ENCODE peak calls at places on chromosomes 7 and 10, in nine cellular contexts. One of them, this sample, is unnamed.

GRCh38 chr10:51341216-51341615 is 266.9 kb downstream of the PRKG1 start:
- DNase-seq in ureter: no peak
- DNase-seq in astrocyte: peak
- DNase-seq in activated naive CD4-positive, alpha-beta T cell: no peak
- DNase-seq in GM12891: no peak
- DNase-seq in hippocampal formation: no peak
- DNase-seq in stimulated activated CD4-positive, alpha-beta T cell treated with anti-CD3 and anti-CD28 coated beads, Interleukin-1b, Interleukin-23, amount 100 ng/mL, for 48 hours: no peak
- DNase-seq in aorta: no peak
- DNase-seq in endothelial cell: no peak
- DNase-seq in this sample: no peak

GRCh38 chr7:151062399-151063211 is 3.2 kb downstream of the SLC4A2 start:
- DNase-seq in ureter: no peak
- DNase-seq in astrocyte: peak
- DNase-seq in activated naive CD4-positive, alpha-beta T cell: no peak
- DNase-seq in GM12891: no peak
- DNase-seq in hippocampal formation: no peak
- DNase-seq in stimulated activated CD4-positive, alpha-beta T cell treated with anti-CD3 and anti-CD28 coated beads, Interleukin-1b, Interleukin-23, amount 100 ng/mL, for 48 hours: no peak
- DNase-seq in aorta: peak
- DNase-seq in endothelial cell: peak
- DNase-seq in this sample: no peak

GRCh38 chr7:140237390-140237789 is 60.6 kb upstream of the KDM7A start:
- DNase-seq in ureter: no peak
- DNase-seq in astrocyte: no peak
- DNase-seq in activated naive CD4-positive, alpha-beta T cell: no peak
- DNase-seq in GM12891: no peak
- DNase-seq in hippocampal formation: no peak
- DNase-seq in stimulated activated CD4-positive, alpha-beta T cell treated with anti-CD3 and anti-CD28 coated beads, Interleukin-1b, Interleukin-23, amount 100 ng/mL, for 48 hours: no peak
- DNase-seq in aorta: no peak
- DNase-seq in endothelial cell: no peak
- DNase-seq in this sample: no peak

GRCh38 chr10:86684305-86684704 is 16.0 kb downstream of the LDB3 start:
- DNase-seq in ureter: peak
- DNase-seq in astrocyte: no peak
- DNase-seq in activated naive CD4-positive, alpha-beta T cell: no peak
- DNase-seq in GM12891: no peak
- DNase-seq in hippocampal formation: no peak
- DNase-seq in stimulated activated CD4-positive, alpha-beta T cell treated with anti-CD3 and anti-CD28 coated beads, Interleukin-1b, Interleukin-23, amount 100 ng/mL, for 48 hours: no peak
- DNase-seq in aorta: peak
- DNase-seq in endothelial cell: peak
- DNase-seq in this sample: no peak

GRCh38 chr7:1641661-1642260 is 28.3 kb upstream of the ELFN1 start:
- DNase-seq in ureter: no peak
- DNase-seq in astrocyte: no peak
- DNase-seq in activated naive CD4-positive, alpha-beta T cell: no peak
- DNase-seq in GM12891: no peak
- DNase-seq in hippocampal formation: no peak
- DNase-seq in stimulated activated CD4-positive, alpha-beta T cell treated with anti-CD3 and anti-CD28 coated beads, Interleukin-1b, Interleukin-23, amount 100 ng/mL, for 48 hours: no peak
- DNase-seq in aorta: no peak
- DNase-seq in endothelial cell: no peak
- DNase-seq in this sample: no peak

GRCh38 chr7:92809397-92810241 is 26.8 kb downstream of the CDK6 start:
- DNase-seq in ureter: peak
- DNase-seq in astrocyte: peak
- DNase-seq in activated naive CD4-positive, alpha-beta T cell: no peak
- DNase-seq in GM12891: no peak
- DNase-seq in hippocampal formation: no peak
- DNase-seq in stimulated activated CD4-positive, alpha-beta T cell treated with anti-CD3 and anti-CD28 coated beads, Interleukin-1b, Interleukin-23, amount 100 ng/mL, for 48 hours: peak
- DNase-seq in aorta: no peak
- DNase-seq in endothelial cell: peak
- DNase-seq in this sample: peak

GRCh38 chr10:18400911-18401260 is 250.5 kb downstream of the NSUN6 start:
- DNase-seq in ureter: no peak
- DNase-seq in astrocyte: no peak
- DNase-seq in activated naive CD4-positive, alpha-beta T cell: no peak
- DNase-seq in GM12891: no peak
- DNase-seq in hippocampal formation: no peak
- DNase-seq in stimulated activated CD4-positive, alpha-beta T cell treated with anti-CD3 and anti-CD28 coated beads, Interleukin-1b, Interleukin-23, amount 100 ng/mL, for 48 hours: no peak
- DNase-seq in aorta: no peak
- DNase-seq in endothelial cell: peak
- DNase-seq in this sample: no peak

GRCh38 chr7:41581041-41581440 is 121.8 kb downstream of the INHBA start:
- DNase-seq in ureter: no peak
- DNase-seq in astrocyte: peak
- DNase-seq in activated naive CD4-positive, alpha-beta T cell: no peak
- DNase-seq in GM12891: no peak
- DNase-seq in hippocampal formation: no peak
- DNase-seq in stimulated activated CD4-positive, alpha-beta T cell treated with anti-CD3 and anti-CD28 coated beads, Interleukin-1b, Interleukin-23, amount 100 ng/mL, for 48 hours: no peak
- DNase-seq in aorta: no peak
- DNase-seq in endothelial cell: no peak
- DNase-seq in this sample: no peak

GRCh38 chr7:1086588-1087461 is 1.1 kb upstream of the GPER1 start:
- DNase-seq in ureter: peak
- DNase-seq in astrocyte: peak
- DNase-seq in activated naive CD4-positive, alpha-beta T cell: peak
- DNase-seq in GM12891: peak
- DNase-seq in hippocampal formation: no peak
- DNase-seq in stimulated activated CD4-positive, alpha-beta T cell treated with anti-CD3 and anti-CD28 coated beads, Interleukin-1b, Interleukin-23, amount 100 ng/mL, for 48 hours: peak
- DNase-seq in aorta: peak
- DNase-seq in endothelial cell: peak
- DNase-seq in this sample: peak

GRCh38 chr10:101064415-101065030 is 2.7 kb downstream of the KAZALD1 start:
- DNase-seq in ureter: no peak
- DNase-seq in astrocyte: no peak
- DNase-seq in activated naive CD4-positive, alpha-beta T cell: no peak
- DNase-seq in GM12891: no peak
- DNase-seq in hippocampal formation: no peak
- DNase-seq in stimulated activated CD4-positive, alpha-beta T cell treated with anti-CD3 and anti-CD28 coated beads, Interleukin-1b, Interleukin-23, amount 100 ng/mL, for 48 hours: no peak
- DNase-seq in aorta: no peak
- DNase-seq in endothelial cell: no peak
- DNase-seq in this sample: no peak

GRCh38 chr10:28959850-28960501 is 282.7 kb downstream of the BAMBI start:
- DNase-seq in ureter: no peak
- DNase-seq in astrocyte: no peak
- DNase-seq in activated naive CD4-positive, alpha-beta T cell: no peak
- DNase-seq in GM12891: no peak
- DNase-seq in hippocampal formation: no peak
- DNase-seq in stimulated activated CD4-positive, alpha-beta T cell treated with anti-CD3 and anti-CD28 coated beads, Interleukin-1b, Interleukin-23, amount 100 ng/mL, for 48 hours: no peak
- DNase-seq in aorta: no peak
- DNase-seq in endothelial cell: no peak
- DNase-seq in this sample: no peak

GRCh38 chr10:5692476-5693358 is 8.1 kb downstream of the TASOR2 start:
- DNase-seq in ureter: no peak
- DNase-seq in astrocyte: peak
- DNase-seq in activated naive CD4-positive, alpha-beta T cell: peak
- DNase-seq in GM12891: peak
- DNase-seq in hippocampal formation: peak
- DNase-seq in stimulated activated CD4-positive, alpha-beta T cell treated with anti-CD3 and anti-CD28 coated beads, Interleukin-1b, Interleukin-23, amount 100 ng/mL, for 48 hours: peak
- DNase-seq in aorta: peak
- DNase-seq in endothelial cell: peak
- DNase-seq in this sample: peak

GRCh38 chr10:133248334-133248715 is 10.7 kb downstream of the VENTX start:
- DNase-seq in ureter: no peak
- DNase-seq in astrocyte: no peak
- DNase-seq in activated naive CD4-positive, alpha-beta T cell: no peak
- DNase-seq in GM12891: no peak
- DNase-seq in hippocampal formation: no peak
- DNase-seq in stimulated activated CD4-positive, alpha-beta T cell treated with anti-CD3 and anti-CD28 coated beads, Interleukin-1b, Interleukin-23, amount 100 ng/mL, for 48 hours: no peak
- DNase-seq in aorta: no peak
- DNase-seq in endothelial cell: no peak
- DNase-seq in this sample: no peak

GRCh38 chr10:78199019-78199418 is 165.4 kb downstream of the RPS24 start:
- DNase-seq in ureter: no peak
- DNase-seq in astrocyte: no peak
- DNase-seq in activated naive CD4-positive, alpha-beta T cell: no peak
- DNase-seq in GM12891: no peak
- DNase-seq in hippocampal formation: no peak
- DNase-seq in stimulated activated CD4-positive, alpha-beta T cell treated with anti-CD3 and anti-CD28 coated beads, Interleukin-1b, Interleukin-23, amount 100 ng/mL, for 48 hours: no peak
- DNase-seq in aorta: no peak
- DNase-seq in endothelial cell: no peak
- DNase-seq in this sample: no peak

GRCh38 chr7:74173491-74173865 is 678 bp upstream of the EIF4H start:
- DNase-seq in ureter: no peak
- DNase-seq in astrocyte: no peak
- DNase-seq in activated naive CD4-positive, alpha-beta T cell: no peak
- DNase-seq in GM12891: no peak
- DNase-seq in hippocampal formation: no peak
- DNase-seq in stimulated activated CD4-positive, alpha-beta T cell treated with anti-CD3 and anti-CD28 coated beads, Interleukin-1b, Interleukin-23, amount 100 ng/mL, for 48 hours: no peak
- DNase-seq in aorta: no peak
- DNase-seq in endothelial cell: no peak
- DNase-seq in this sample: no peak